ENCODE peak calls at places on chromosomes 1 and 21, in six cellular contexts. H is breast epithelium, J is cardiac muscle cell, X is adrenal gland, A is astrocyte, T is body of pancreas. Y is an unnamed sample. For H3K27me3 and H3K4me1, the result is how much of the 10 kb centered on the place peaks cover.

GRCh38 chr1:196558424-196558823 is 49.8 kb downstream of the KCNT2 start:
- DNase-seq in H (no peak), J (peak), X (no peak), A (peak), T (no peak), Y (peak)

GRCh38 chr1:213596729-213597128 is 391.0 kb upstream of the PROX1 start:
- DNase-seq in H (no peak), J (no peak), X (no peak), A (no peak), T (no peak), Y (no peak)

GRCh38 chr1:231395051-231395995 is 26.8 kb downstream of the EGLN1 start:
- DNase-seq in H (no peak), J (peak), X (no peak), A (peak), T (no peak), Y (peak)

GRCh38 chr1:87833158-87833557 is 504.5 kb downstream of the LMO4 start:
- DNase-seq in H (no peak), J (peak), X (no peak), A (peak), T (no peak), Y (no peak)

GRCh38 chr1:215970406-215970805 is 403.3 kb downstream of the KCTD3 start:
- DNase-seq in H (no peak), J (no peak), X (no peak), A (peak), T (no peak), Y (no peak)

GRCh38 chr1:7478797-7479499 is 292.1 kb upstream of the VAMP3 start:
- DNase-seq in H (no peak), J (peak), X (peak), A (peak), T (peak), Y (no peak)

GRCh38 chr1:69611316-69611715 is 43.6 kb downstream of the LRRC7 start:
- DNase-seq in H (no peak), J (no peak), X (no peak), A (no peak), T (no peak), Y (no peak)

GRCh38 chr1:173475564-173476196 is 1.5 kb upstream of the PRDX6 start:
- DNase-seq in H (no peak), J (peak), X (no peak), A (peak), T (no peak), Y (peak)

GRCh38 chr21:23952269-23952668 is 1655.0 kb downstream of the MRPL39 start:
- DNase-seq in H (no peak), J (no peak), X (no peak), A (no peak), T (no peak), Y (no peak)

GRCh38 chr1:206719169-206719839 is 34.6 kb downstream of the MAPKAPK2 start:
- DNase-seq in H (no peak), J (no peak), X (no peak), A (no peak), T (no peak), Y (no peak)

GRCh38 chr1:113868387-113869083 is 3.0 kb downstream of the PTPN22 start:
- DNase-seq in H (no peak), J (no peak), X (no peak), A (peak), T (no peak), Y (no peak)

GRCh38 chr1:182235604-182235951 is 156.0 kb downstream of the GLUL start:
- DNase-seq in H (no peak), J (no peak), X (no peak), A (no peak), T (no peak), Y (no peak)

GRCh38 chr1:194952171-194952570 is 1656.1 kb downstream of the KCNT2 start:
- DNase-seq in H (no peak), J (no peak), X (no peak), A (no peak), T (no peak), Y (no peak)

GRCh38 chr1:5502310-5503194 is 489.7 kb downstream of the NPHP4 start:
- DNase-seq in H (peak), J (no peak), X (no peak), A (no peak), T (no peak), Y (no peak)

GRCh38 chr1:5501206-5501980 is 490.8 kb downstream of the NPHP4 start:
- DNase-seq in H (no peak), J (no peak), X (no peak), A (no peak), T (no peak), Y (no peak)

GRCh38 chr1:5505944-5506343 is 486.3 kb downstream of the NPHP4 start:
- DNase-seq in H (no peak), J (no peak), X (no peak), A (no peak), T (no peak), Y (no peak)

GRCh38 chr1:5504364-5504740 is 487.9 kb downstream of the NPHP4 start:
- DNase-seq in H (no peak), J (no peak), X (no peak), A (no peak), T (no peak), Y (no peak)

GRCh38 chr1:5503556-5504363 is 488.5 kb downstream of the NPHP4 start:
- DNase-seq in H (no peak), J (no peak), X (no peak), A (no peak), T (no peak), Y (no peak)
- H3K27me3 ChIP-seq in H (under half), J (under half), X (under half), A (under half), T (under half), Y (under half)

DNA sequence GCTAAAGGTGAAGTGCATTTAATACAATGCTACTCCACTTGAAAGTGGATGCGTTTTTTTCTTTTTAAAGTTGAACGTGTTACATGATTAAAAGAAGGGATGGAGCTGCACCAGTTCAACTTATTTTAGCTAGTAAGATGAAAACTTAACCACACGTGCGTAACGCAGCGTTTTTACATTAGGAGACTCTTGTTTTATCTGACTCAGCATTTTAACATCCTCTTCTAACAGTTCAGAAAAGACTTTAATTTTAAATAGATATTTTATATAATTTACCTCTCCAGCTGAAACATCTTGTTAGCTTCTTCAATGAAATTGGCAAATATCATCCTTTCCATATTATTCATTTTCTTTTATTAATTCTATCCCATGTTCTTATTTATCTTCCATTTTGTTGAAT is 33.4 kb downstream of the EXO1 start:
- DNase-seq in H (no peak), J (no peak), X (no peak), A (no peak), T (no peak), Y (no peak)
- H3K4me3 ChIP-seq in H (no peak), J (no peak), X (no peak), A (no peak), T (no peak), Y (no peak)

GRCh38 chr1:229029644-229030235 is 241.2 kb upstream of the RAB4A start:
- DNase-seq in H (no peak), J (no peak), X (no peak), A (no peak), T (no peak), Y (peak)

GRCh38 chr1:229028987-229029550 is 241.8 kb upstream of the RAB4A start:
- DNase-seq in H (no peak), J (no peak), X (no peak), A (no peak), T (no peak), Y (no peak)

GRCh38 chr1:229031491-229032341 is 239.2 kb upstream of the RAB4A start:
- DNase-seq in H (no peak), J (no peak), X (no peak), A (no peak), T (no peak), Y (no peak)

GRCh38 chr1:229032455-229032854 is 238.5 kb upstream of the RAB4A start:
- DNase-seq in H (no peak), J (peak), X (no peak), A (no peak), T (no peak), Y (peak)

GRCh38 chr1:229030642-229031390 is 240.1 kb upstream of the RAB4A start:
- DNase-seq in H (no peak), J (no peak), X (no peak), A (no peak), T (peak), Y (no peak)
- H3K4me1 ChIP-seq in H (under half), J (under half), X (under half), A (under half), T (under half), Y (under half)

GRCh38 chr1:18292531-18292930 is 184.9 kb downstream of the IGSF21 start:
- DNase-seq in H (no peak), J (no peak), X (no peak), A (no peak), T (no peak), Y (no peak)
- H3K27me3 ChIP-seq in H (under half), J (under half), X (under half), A (under half), T (under half), Y (under half)

DNA sequence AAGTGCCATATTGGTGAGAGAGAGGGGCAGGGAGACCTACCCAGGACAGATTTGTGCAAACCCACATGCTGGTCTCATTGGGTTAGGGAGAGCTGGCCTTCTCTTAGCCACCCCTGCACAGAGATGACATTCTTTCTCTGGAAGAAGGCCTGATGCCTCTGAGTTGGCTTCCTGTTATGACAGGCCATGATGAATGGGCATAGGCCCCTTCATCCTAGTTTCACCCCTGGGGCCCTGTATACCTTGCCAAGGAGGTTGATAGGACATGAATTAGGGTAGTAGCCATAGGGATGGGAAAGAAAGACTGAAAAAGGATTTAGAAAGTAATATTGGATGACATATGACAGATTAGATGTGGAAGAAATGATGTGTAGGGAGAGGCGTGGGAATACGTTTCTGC is 46.6 kb downstream of the TENT5C start:
- DNase-seq in H (no peak), J (no peak), X (no peak), A (no peak), T (no peak), Y (no peak)
- H3K4me3 ChIP-seq in H (no peak), J (no peak), X (no peak), A (no peak), T (no peak), Y (no peak)

GRCh38 chr1:201690528-201690927 is 138.4 kb upstream of the IPO9 start:
- DNase-seq in H (no peak), J (no peak), X (no peak), A (no peak), T (no peak), Y (no peak)
- H3K4me1 ChIP-seq in H (under half), J (under half), X (under half), A (under half), T (under half), Y (under half)

GRCh38 chr1:20219991-20220390 is 33.7 kb upstream of the PLA2G2C start:
- DNase-seq in H (no peak), J (no peak), X (no peak), A (no peak), T (no peak), Y (no peak)
- H3K27me3 ChIP-seq in H (under half), J (under half), X (under half), A (under half), T (under half), Y (under half)

DNA sequence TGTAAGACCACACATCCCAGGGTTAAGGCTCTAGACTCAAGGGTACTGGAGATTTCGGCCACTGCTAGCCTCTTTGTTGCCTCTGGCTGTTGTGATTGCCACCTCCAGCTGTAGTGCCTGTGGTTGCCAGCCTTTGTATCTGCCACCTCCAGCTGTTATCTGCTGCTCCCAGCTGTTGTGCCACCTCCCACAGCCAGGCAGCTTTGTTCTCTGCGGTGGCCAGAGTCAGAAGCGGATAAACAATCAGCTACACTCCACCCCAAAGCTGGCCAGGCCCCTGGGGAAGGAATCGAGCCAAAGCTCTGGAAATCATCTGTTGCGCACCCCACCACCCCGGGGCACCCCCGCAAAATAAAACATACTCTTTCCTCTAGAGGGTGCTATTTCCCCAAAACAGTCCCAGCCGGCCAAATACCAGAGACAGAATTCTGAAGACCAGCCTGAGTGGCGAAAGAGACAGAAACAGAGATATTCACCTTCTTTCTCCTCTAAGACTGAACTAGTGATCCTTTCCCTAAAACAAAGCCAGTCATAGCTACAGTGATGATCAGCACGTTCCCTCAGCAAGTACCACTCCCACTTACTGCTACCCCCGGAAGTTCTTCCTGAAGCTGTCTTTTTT is 14.8 kb upstream of the PIGM start:
- DNase-seq in H (no peak), J (peak), X (peak), A (no peak), T (peak), Y (peak)
- H3K4me3 ChIP-seq in H (no peak), J (no peak), X (no peak), A (no peak), T (no peak), Y (no peak)

GRCh38 chr1:21907079-21907418 is 30.1 kb downstream of the HSPG2 start:
- DNase-seq in H (no peak), J (no peak), X (no peak), A (no peak), T (no peak), Y (no peak)
- H3K4me1 ChIP-seq in H (under half), J (half or more), X (half or more), A (under half), T (under half), Y (under half)

DNA sequence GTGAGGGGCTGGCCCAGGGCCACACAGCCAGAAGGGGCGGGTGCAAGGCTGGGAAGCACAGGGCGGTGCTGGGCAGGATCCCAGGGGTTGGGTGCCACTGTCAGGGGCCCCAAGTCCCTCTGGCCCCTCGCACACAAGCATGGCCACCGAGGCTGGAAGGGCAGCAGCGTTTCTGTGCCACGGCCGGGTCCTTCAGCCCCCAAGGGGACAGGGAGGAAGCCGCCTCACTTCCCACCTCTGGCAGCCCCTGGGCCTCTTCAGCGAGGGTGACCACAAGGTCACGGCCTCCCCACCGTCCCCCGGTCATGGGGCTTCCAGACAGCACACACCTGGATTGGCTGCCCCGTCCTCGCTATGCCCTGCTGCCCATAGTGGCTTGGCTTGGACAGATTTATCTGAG is 77.1 kb upstream of the TTC34 start:
- DNase-seq in H (no peak), J (no peak), X (no peak), A (no peak), T (no peak), Y (no peak)
- H3K27me3 ChIP-seq in H (half or more), J (under half), X (under half), A (under half), T (under half), Y (under half)

Y was measured in SJSA1.